ENCODE peak calls at places on chromosomes 13 and 19, in ten cellular contexts. N is stomach; V is transverse colon; C is pancreas; X is neuronal stem cell; Q is endodermal cell; I is CD8-positive, alpha-beta T cell; A is psoas muscle; H is Caco-2; F is mucosa of descending colon. R is an unnamed sample. For H3K9me3, the result is how much of the 10 kb centered on the place peaks cover.

GRCh38 chr13:38382946-38383345 is 33.3 kb downstream of the UFM1 start:
- DNase-seq in X (no peak), V (no peak), H (no peak), C (no peak), Q (no peak), I (no peak), F (no peak), A (no peak), N (no peak), R (no peak)

GRCh38 chr13:99347911-99348451 is 40.8 kb upstream of the GPR183 start:
- DNase-seq in I (no peak), A (no peak), V (no peak), C (no peak), N (no peak), X (no peak), H (no peak), Q (no peak), F (no peak), R (no peak)

GRCh38 chr13:87123987-87124784 is 547.0 kb upstream of the SLITRK5 start:
- DNase-seq in N (no peak), F (no peak), A (no peak), X (peak), V (no peak), I (no peak), Q (peak), C (no peak), H (peak), R (no peak)

GRCh38 chr19:37872383-37872782 is 34.0 kb downstream of the WDR87 start:
- DNase-seq in V (no peak), F (no peak), X (no peak), A (no peak), C (no peak), H (no peak), I (no peak), N (no peak), Q (no peak), R (no peak)

GRCh38 chr13:54373211-54373610 is 1344.6 kb downstream of the OLFM4 start:
- DNase-seq in F (no peak), Q (peak), C (no peak), A (no peak), I (no peak), N (no peak), V (no peak), X (no peak), H (no peak), R (no peak)

GRCh38 chr13:50124536-50125305 is 109.5 kb downstream of the KCNRG start:
- DNase-seq in N (peak), H (peak), C (peak), A (peak), I (peak), F (peak), V (peak), X (peak), Q (peak), R (peak)

GRCh38 chr19:39182174-39182505 is 14.6 kb upstream of the NCCRP1 start:
- DNase-seq in H (no peak), Q (no peak), I (no peak), A (no peak), X (no peak), V (no peak), C (no peak), F (no peak), N (no peak), R (no peak)

GRCh38 chr19:934865-935422 is 9.1 kb downstream of the ARID3A start:
- DNase-seq in I (peak), V (peak), H (no peak), X (no peak), N (peak), A (peak), C (peak), Q (no peak), F (peak), R (peak)

GRCh38 chr13:101579291-101579802 is 126.9 kb downstream of the ITGBL1 start:
- DNase-seq in H (no peak), F (peak), X (no peak), I (no peak), C (no peak), N (no peak), A (no peak), Q (no peak), V (no peak), R (no peak)

GRCh38 chr19:51326216-51327065 is 15.0 kb downstream of the IGLON5 start:
- DNase-seq in H (no peak), C (no peak), X (no peak), N (no peak), Q (peak), F (no peak), V (no peak), I (no peak), A (no peak), R (no peak)

GRCh38 chr19:13838071-13838942 is 38.6 kb upstream of the NANOS3 start:
- DNase-seq in V (no peak), F (peak), I (no peak), C (no peak), X (no peak), Q (no peak), A (no peak), N (no peak), H (no peak), R (no peak)

GRCh38 chr19:996051-996838 is 4.0 kb upstream of the GRIN3B start:
- DNase-seq in X (no peak), V (peak), F (peak), C (peak), A (no peak), H (peak), N (peak), I (peak), Q (peak), R (peak)

GRCh38 chr13:77448689-77449088 is 86.8 kb upstream of the SCEL start:
- DNase-seq in V (peak), Q (peak), H (no peak), A (no peak), C (no peak), I (no peak), F (no peak), X (no peak), N (no peak), R (no peak)

GRCh38 chr19:2627855-2628254 is 74.6 kb downstream of the GNG7 start:
- DNase-seq in X (no peak), I (no peak), Q (no peak), N (no peak), F (no peak), C (no peak), H (no peak), V (no peak), A (no peak), R (no peak)

GRCh38 chr13:103605546-103606326 is 539.5 kb upstream of the SLC10A2 start:
- DNase-seq in C (no peak), A (no peak), N (no peak), X (no peak), Q (no peak), H (no peak), I (no peak), V (no peak), F (no peak), R (no peak)

GRCh38 chr13:75417647-75418046 is 64.3 kb downstream of the TBC1D4 start:
- DNase-seq in I (no peak), N (no peak), F (no peak), A (no peak), C (no peak), H (no peak), X (no peak), V (no peak), Q (no peak), R (no peak)

GRCh38 chr13:47250141-47250540 is 353.3 kb upstream of the HTR2A start:
- DNase-seq in Q (no peak), V (no peak), H (no peak), F (no peak), N (no peak), I (no peak), A (no peak), C (no peak), X (no peak), R (no peak)

GRCh38 chr19:35546532-35546931 is 1.1 kb downstream of the TMEM147 start:
- DNase-seq in F (no peak), C (no peak), V (no peak), A (no peak), I (no peak), H (no peak), X (no peak), Q (no peak), N (no peak), R (no peak)

GRCh38 chr13:33624740-33625139 is 193.2 kb upstream of the RFC3 start:
- DNase-seq in V (no peak), H (no peak), C (no peak), F (no peak), I (no peak), Q (no peak), X (no peak), N (no peak), A (no peak), R (no peak)

GRCh38 chr19:48615145-48616040 is 517 bp upstream of the FAM83E start:
- DNase-seq in N (no peak), A (no peak), Q (peak), X (no peak), F (no peak), H (no peak), I (no peak), V (no peak), C (peak), R (no peak)

GRCh38 chr13:77563110-77563509 is 27.6 kb downstream of the SCEL start:
- DNase-seq in X (no peak), V (no peak), F (peak), N (no peak), I (no peak), C (no peak), A (no peak), Q (no peak), H (peak), R (no peak)

GRCh38 chr13:95296326-95296939 is 4.8 kb downstream of the ABCC4 start:
- DNase-seq in A (peak), N (peak), F (peak), Q (peak), C (no peak), X (no peak), H (peak), V (peak), I (no peak), R (peak)

GRCh38 chr19:771332-771785 is 20.4 kb downstream of the MISP start:
- DNase-seq in Q (peak), F (no peak), C (peak), H (peak), V (no peak), A (no peak), I (no peak), X (no peak), N (no peak), R (no peak)

GRCh38 chr13:74062933-74063332 is 71.3 kb downstream of the KLF12 start:
- DNase-seq in F (peak), X (no peak), H (no peak), Q (no peak), V (peak), I (no peak), N (no peak), C (no peak), A (peak), R (no peak)

GRCh38 chr13:114157869-114158495 is 21.1 kb upstream of the CFAP97D2 start:
- DNase-seq in N (no peak), V (no peak), C (no peak), I (no peak), Q (no peak), X (no peak), F (no peak), A (no peak), H (no peak), R (no peak)

GRCh38 chr19:6649189-6649588 is 20.8 kb downstream of the TNFSF14 start:
- DNase-seq in H (no peak), N (no peak), A (no peak), I (no peak), Q (no peak), X (no peak), C (no peak), V (no peak), F (no peak), R (no peak)

GRCh38 chr13:43309301-43309700 is 285.9 kb downstream of the DNAJC15 start:
- DNase-seq in C (no peak), A (no peak), I (no peak), F (no peak), X (no peak), V (no peak), H (no peak), Q (no peak), N (no peak), R (no peak)

GRCh38 chr19:6801397-6802086 is 29.0 kb downstream of the VAV1 start:
- DNase-seq in A (peak), H (no peak), I (peak), V (peak), C (peak), X (no peak), N (peak), F (peak), Q (peak), R (peak)

GRCh38 chr13:24505256-24505655 is 7.3 kb downstream of the PARP4 start:
- DNase-seq in A (no peak), V (no peak), F (peak), H (no peak), C (no peak), X (no peak), I (no peak), N (no peak), Q (no peak), R (no peak)

GRCh38 chr19:22354665-22355064 is 67.5 kb downstream of the ZNF98 start:
- DNase-seq in Q (no peak), X (no peak), V (no peak), F (no peak), N (no peak), C (no peak), I (no peak), A (no peak), H (no peak), R (no peak)

GRCh38 chr13:113656831-113657671 is 947 bp downstream of the ATP4B start:
- DNase-seq in I (no peak), F (peak), H (no peak), V (peak), X (no peak), C (no peak), N (peak), Q (peak), A (no peak), R (peak)

GRCh38 chr19:447064-447426 is 13.8 kb downstream of the SHC2 start:
- DNase-seq in H (no peak), I (no peak), X (no peak), N (no peak), Q (no peak), V (no peak), F (no peak), A (no peak), C (peak), R (no peak)

GRCh38 chr19:36489920-36490415 is 607 bp upstream of the ZNF566 start:
- DNase-seq in C (no peak), X (peak), Q (peak), V (peak), H (no peak), I (no peak), A (no peak), N (peak), F (peak), R (no peak)

DNA sequence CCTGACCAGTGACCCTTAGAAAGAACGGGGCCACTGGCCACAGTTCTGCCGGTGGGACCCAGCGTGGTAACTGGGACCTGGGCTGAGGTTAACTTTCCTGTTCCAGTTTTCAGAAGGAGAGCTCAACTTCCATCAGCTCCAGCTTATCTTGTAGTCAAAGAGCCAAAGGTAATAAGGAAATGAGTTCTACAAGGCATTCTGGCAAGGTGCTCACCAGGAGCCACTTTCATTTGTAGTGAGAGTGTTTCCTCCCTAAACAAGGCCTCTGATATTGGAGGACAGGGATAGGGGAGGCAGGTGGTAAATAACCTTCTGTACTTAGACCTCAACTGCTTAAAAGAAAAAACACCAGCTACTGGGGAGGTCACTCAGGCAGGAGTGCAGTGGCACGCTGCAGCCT is 38.1 kb downstream of the PBX4 start:
- DNase-seq in H (no peak), I (no peak), A (no peak), Q (no peak), C (no peak), X (no peak), F (peak), N (peak), V (no peak), R (no peak)
- H3K9me3 ChIP-seq in H (under half), I (under half), A (under half), Q (under half), C (under half), X (under half), F (under half), N (under half), V (under half), R (under half)

DNA sequence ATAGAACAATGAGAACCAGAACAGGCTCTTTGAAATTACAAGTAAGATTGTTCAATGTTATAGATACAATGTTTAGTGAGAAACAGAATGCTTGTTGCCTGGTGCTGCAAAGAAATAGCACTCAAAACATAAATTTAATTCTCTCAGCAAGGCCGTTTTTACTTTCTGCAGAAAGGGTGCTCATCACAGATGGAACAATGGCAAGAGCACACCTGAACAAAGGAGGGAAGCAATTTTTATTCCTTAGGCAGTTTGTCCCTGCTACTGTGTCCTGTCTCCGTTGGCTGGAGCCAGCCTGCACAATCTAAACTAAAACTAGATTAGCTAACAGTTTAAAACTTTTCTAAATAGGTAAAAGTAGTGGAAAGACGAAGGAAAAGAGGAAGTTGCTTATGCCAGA is 10.4 kb upstream of the ZNF8 start:
- DNase-seq in Q (no peak), F (no peak), A (no peak), H (no peak), V (no peak), X (no peak), N (no peak), I (no peak), C (no peak), R (no peak)
- H3K9me3 ChIP-seq in Q (half or more), F (half or more), A (half or more), H (half or more), V (half or more), X (under half), N (half or more), I (under half), C (under half), R (under half)

DNA sequence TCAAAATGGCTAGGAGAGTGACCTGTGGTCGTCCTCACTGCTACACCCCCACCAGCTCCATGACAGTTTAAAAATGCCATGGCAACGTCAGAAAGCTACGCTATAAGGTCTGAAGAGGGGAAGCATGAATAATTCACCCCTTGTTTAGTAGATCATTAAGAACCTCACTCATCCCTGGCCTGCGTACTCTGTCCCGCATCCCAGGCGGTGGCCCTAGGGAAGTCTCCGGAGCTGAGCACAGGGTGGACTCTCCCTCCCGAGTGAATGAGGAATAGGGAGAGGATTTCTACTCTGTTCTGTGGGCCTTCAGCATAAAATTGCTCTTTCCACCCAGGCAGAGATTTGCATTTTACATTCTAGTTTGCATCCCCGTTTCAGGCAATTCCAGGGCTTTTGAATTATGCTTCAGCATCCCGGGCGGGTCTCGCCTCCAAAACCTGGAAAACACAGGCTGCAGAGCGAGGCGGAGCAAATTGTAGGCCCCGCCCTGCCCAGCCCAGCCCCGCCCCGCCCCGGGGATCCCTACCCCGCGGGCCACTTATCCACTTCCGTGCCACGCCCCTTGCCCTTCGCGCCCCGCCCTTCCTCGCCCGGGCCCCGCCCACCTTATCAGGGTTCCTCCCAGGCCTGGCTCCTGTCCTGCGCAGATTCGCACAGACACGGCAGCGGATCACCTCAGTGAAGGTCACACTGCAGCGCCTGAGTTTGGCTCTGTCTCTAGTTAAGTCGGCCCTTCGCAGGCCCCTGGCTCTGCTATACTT is 7.5 kb upstream of the ZNF525 start:
- DNase-seq in N (no peak), X (no peak), F (no peak), V (no peak), Q (no peak), C (peak), H (peak), I (no peak), A (no peak), R (no peak)
- H3K9me3 ChIP-seq in N (under half), X (under half), F (half or more), V (under half), Q (under half), C (under half), H (under half), I (under half), A (under half), R (under half)

DNA sequence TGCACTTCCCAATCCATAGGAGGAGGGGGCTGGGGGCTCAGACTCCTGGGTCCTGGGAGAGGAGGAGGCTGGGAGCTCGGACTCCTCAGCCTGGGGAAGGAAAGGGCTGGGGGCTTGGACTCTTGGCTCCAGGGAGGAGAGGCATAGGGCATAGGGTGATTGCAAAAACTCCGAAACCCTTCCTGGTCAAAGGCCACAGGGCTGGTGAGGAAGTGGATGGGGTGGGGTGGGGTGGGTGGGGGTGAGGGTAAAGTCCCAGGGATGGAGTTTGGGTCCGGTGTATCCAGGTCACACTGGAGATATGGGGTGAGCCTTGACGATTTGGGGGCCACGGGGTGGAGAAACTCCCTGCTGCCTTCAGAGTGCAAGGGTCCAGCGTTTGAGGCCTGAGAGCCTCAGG is 2.8 kb downstream of the MYH14 start:
- DNase-seq in V (peak), H (no peak), A (no peak), F (no peak), N (no peak), Q (no peak), C (no peak), X (no peak), I (no peak), R (no peak)
- H3K9me3 ChIP-seq in V (under half), H (under half), A (under half), F (under half), N (under half), Q (under half), C (under half), X (under half), I (under half), R (under half)

GRCh38 chr19:15829786-15830185 is 14.3 kb upstream of the OR10H1 start:
- DNase-seq in N (no peak), I (no peak), V (no peak), A (no peak), H (no peak), F (no peak), C (no peak), X (no peak), Q (no peak), R (no peak)

GRCh38 chr19:15828121-15828620 is 12.7 kb upstream of the OR10H1 start:
- DNase-seq in Q (no peak), H (peak), N (no peak), I (no peak), C (no peak), X (no peak), A (no peak), V (no peak), F (no peak), R (no peak)

GRCh38 chr19:15836345-15836594 is 20.8 kb upstream of the OR10H1 start:
- DNase-seq in V (no peak), Q (no peak), X (no peak), C (no peak), A (no peak), N (no peak), I (no peak), H (no peak), F (peak), R (no peak)

GRCh38 chr19:15829277-15829770 is 13.9 kb upstream of the OR10H1 start:
- DNase-seq in C (no peak), H (no peak), X (no peak), A (no peak), Q (no peak), I (no peak), F (no peak), V (no peak), N (no peak), R (no peak)

DNA sequence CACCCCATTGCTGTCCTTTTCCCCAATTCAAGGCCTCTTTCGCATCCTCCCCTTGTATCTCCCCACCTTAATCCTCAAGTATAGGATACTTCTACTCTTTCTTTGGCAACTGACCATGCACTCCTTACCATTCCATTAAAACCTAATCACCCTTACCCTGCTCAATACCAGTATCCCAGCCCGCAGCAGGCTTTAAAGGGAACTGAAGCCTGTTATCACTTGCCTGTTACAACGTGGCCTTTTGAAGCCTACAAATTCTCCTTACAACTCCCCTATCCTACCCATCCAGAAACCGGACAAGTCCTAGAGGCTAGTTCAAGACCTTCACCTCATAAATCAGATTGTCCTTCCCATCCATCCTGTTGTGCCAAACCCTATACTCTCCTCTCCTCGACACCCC is 16.2 kb upstream of the OR10H1 start:
- DNase-seq in Q (no peak), I (no peak), V (no peak), N (no peak), F (no peak), A (no peak), H (no peak), C (no peak), X (no peak), R (no peak)
- H3K9me3 ChIP-seq in Q (half or more), I (under half), V (under half), N (under half), F (under half), A (under half), H (under half), C (under half), X (under half), R (under half)

GRCh38 chr19:15652559-15653278 is 12.0 kb downstream of the CYP4F3 start:
- DNase-seq in V (no peak), X (no peak), I (no peak), Q (no peak), F (no peak), N (no peak), A (no peak), H (no peak), C (no peak), R (no peak)
- H3K9me3 ChIP-seq in V (under half), X (under half), I (under half), Q (under half), F (under half), N (under half), A (under half), H (under half), C (under half), R (under half)

R was measured in Peyer's patch.